ENCODE peak calls at places on chromosomes 6 and 20, in seven cellular contexts. F is spleen; M is NCI-H2081 treated with DMSO at 0.1 percent for 48 hours; Z is substantia nigra; V is NCI-H1694 treated with DMSO at 0.1 percent for 48 hours; Y is stimulated activated CD4-positive, alpha-beta T cell treated with anti-CD3 and anti-CD28 coated beads, TNF-alpha, amount 100 ng/mL, for 1 hour; A is CD14-positive monocyte. B is an unnamed sample.

GRCh38 chr6:157063176-157063934 is 260.0 kb downstream of the TMEM242 start:
- DNase-seq in V (no peak), Y (no peak), F (no peak), M (no peak), Z (no peak), A (no peak), B (no peak)

GRCh38 chr6:53925891-53926290 is 131.1 kb downstream of the LRRC1 start:
- DNase-seq in M (no peak), Y (no peak), A (no peak), F (no peak), Z (no peak), V (no peak), B (no peak)

GRCh38 chr6:167030222-167031072 is 31.2 kb downstream of the CEP43 start:
- DNase-seq in A (no peak), Z (no peak), F (no peak), M (no peak), Y (no peak), V (no peak), B (no peak)

GRCh38 chr20:47686545-47686944 is 98.7 kb downstream of the SULF2 start:
- DNase-seq in M (no peak), F (no peak), Z (no peak), A (no peak), Y (no peak), V (no peak), B (no peak)

GRCh38 chr6:102732908-102733307 is 1339.4 kb downstream of the GRIK2 start:
- DNase-seq in A (no peak), Z (no peak), M (no peak), V (no peak), F (no peak), Y (no peak), B (no peak)

GRCh38 chr6:24918641-24919403 is 16.9 kb downstream of the RIPOR2 start:
- DNase-seq in V (peak), A (no peak), Z (no peak), M (peak), F (no peak), Y (no peak), B (no peak)

GRCh38 chr6:147372806-147373205 is 135.7 kb upstream of the SAMD5 start:
- DNase-seq in A (no peak), Z (no peak), V (no peak), Y (no peak), M (no peak), F (no peak), B (no peak)

GRCh38 chr6:30044630-30045029 is 16.4 kb upstream of the POLR1H start:
- DNase-seq in F (no peak), Z (no peak), A (no peak), V (no peak), M (no peak), Y (no peak), B (no peak)

GRCh38 chr20:63889241-63890200 is 5.4 kb upstream of the DNAJC5 start:
- DNase-seq in M (no peak), F (no peak), Z (no peak), A (no peak), V (no peak), Y (no peak), B (no peak)

GRCh38 chr6:20664250-20664649 is 130.0 kb downstream of the CDKAL1 start:
- DNase-seq in Z (no peak), V (no peak), A (no peak), Y (no peak), M (no peak), F (no peak), B (no peak)

GRCh38 chr6:2827112-2827511 is 14.6 kb downstream of the SERPINB1 start:
- DNase-seq in F (no peak), Z (no peak), Y (no peak), V (no peak), M (no peak), A (no peak), B (no peak)

B was measured in SK-MEL-5.